ENCODE peak calls at places on chromosomes 5 and 9, in six cellular contexts. J is GM23248; V is stimulated activated CD4-positive, alpha-beta T cell treated with anti-CD3 and anti-CD28 coated beads, Interleukin-4, amount 100 ng/mL, for 24 hours; H is frontal cortex; E is hippocampal formation; P is germinal center. B is an unnamed sample.

GRCh38 chr9:107100591-107100990 is 182.5 kb upstream of the RAD23B start:
- DNase-seq in V (no peak), P (no peak), E (no peak), J (no peak), H (no peak), B (no peak)

GRCh38 chr5:15646351-15646750 is 146.4 kb downstream of the FBXL7 start:
- DNase-seq in H (no peak), E (no peak), P (no peak), J (peak), V (no peak), B (no peak)

GRCh38 chr5:95779611-95780010 is 42.9 kb downstream of the GLRX start:
- DNase-seq in P (no peak), V (no peak), E (no peak), J (peak), H (no peak), B (no peak)

GRCh38 chr5:15752886-15753285 is 252.9 kb downstream of the FBXL7 start:
- DNase-seq in E (no peak), J (peak), H (peak), V (no peak), P (no peak), B (no peak)

GRCh38 chr9:110081395-110081794 is 126.6 kb downstream of the C9orf152 start:
- DNase-seq in E (no peak), P (no peak), H (no peak), J (peak), V (no peak), B (no peak)

GRCh38 chr9:82532504-82532903 is 530.4 kb downstream of the RASEF start:
- DNase-seq in V (no peak), P (no peak), J (peak), E (peak), H (no peak), B (no peak)

GRCh38 chr9:31137151-31137849 is 1247.1 kb upstream of the ACO1 start:
- DNase-seq in J (peak), V (no peak), E (no peak), H (no peak), P (no peak), B (no peak)

GRCh38 chr9:98740226-98740881 is 31.6 kb upstream of the GABBR2 start:
- DNase-seq in E (no peak), V (no peak), J (no peak), P (no peak), H (no peak), B (no peak)

GRCh38 chr5:54022156-54022685 is 288.2 kb downstream of the ARL15 start:
- DNase-seq in P (no peak), H (no peak), J (no peak), V (no peak), E (no peak), B (no peak)

GRCh38 chr5:177980776-177981175 is 15.3 kb downstream of the PROP1 start:
- DNase-seq in E (no peak), P (no peak), V (no peak), J (peak), H (peak), B (no peak)

GRCh38 chr5:145495741-145496140 is 339.4 kb downstream of the PRELID2 start:
- DNase-seq in P (no peak), V (no peak), E (no peak), J (peak), H (no peak), B (no peak)

GRCh38 chr5:103254921-103255320 is 3.6 kb upstream of the MACIR start:
- DNase-seq in J (no peak), H (no peak), E (no peak), V (no peak), P (no peak), B (no peak)

GRCh38 chr9:138033950-138034349 is 156.4 kb downstream of the CACNA1B start:
- DNase-seq in P (no peak), J (no peak), V (no peak), E (no peak), H (no peak), B (no peak)

GRCh38 chr9:130414081-130414731 is 30.6 kb upstream of the ASS1 start:
- DNase-seq in H (no peak), E (no peak), J (no peak), P (no peak), V (no peak), B (no peak)

GRCh38 chr9:31588756-31589155 is 795.7 kb upstream of the ACO1 start:
- DNase-seq in P (no peak), H (no peak), E (no peak), J (no peak), V (no peak), B (no peak)

GRCh38 chr9:91179237-91180138 is 182.2 kb downstream of the AUH start:
- DNase-seq in J (peak), P (no peak), H (no peak), E (no peak), V (no peak), B (no peak)

GRCh38 chr9:96048116-96048953 is 172.8 kb downstream of the ERCC6L2 start:
- DNase-seq in H (no peak), E (peak), P (no peak), V (peak), J (no peak), B (no peak)

B was measured in GM10248.